ENCODE peak calls at places on chromosomes 5 and 9, in five cellular contexts. One of them, this sample, is unnamed.

GRCh38 chr9:84862786-84863185 is 193.3 kb downstream of the NTRK2 start:
- DNase-seq in fibroblast of mammary gland: peak
- DNase-seq in GM06990: no peak
- DNase-seq in cardiac fibroblast: peak
- DNase-seq in heart left ventricle: no peak
- DNase-seq in this sample: no peak

GRCh38 chr5:88881566-88881965 is 1.4 kb downstream of the MEF2C start:
- DNase-seq in fibroblast of mammary gland: peak
- DNase-seq in GM06990: no peak
- DNase-seq in cardiac fibroblast: peak
- DNase-seq in heart left ventricle: no peak
- DNase-seq in this sample: no peak

GRCh38 chr5:4868140-4868735 is 271.9 kb upstream of the ADAMTS16 start:
- DNase-seq in fibroblast of mammary gland: peak
- DNase-seq in GM06990: no peak
- DNase-seq in cardiac fibroblast: peak
- DNase-seq in heart left ventricle: peak
- DNase-seq in this sample: no peak

GRCh38 chr5:100464418-100464817 is 70.8 kb upstream of the FAM174A start:
- DNase-seq in fibroblast of mammary gland: peak
- DNase-seq in GM06990: no peak
- DNase-seq in cardiac fibroblast: peak
- DNase-seq in heart left ventricle: no peak
- DNase-seq in this sample: no peak

GRCh38 chr9:81318571-81318970 is 370.8 kb downstream of the TLE1 start:
- DNase-seq in fibroblast of mammary gland: peak
- DNase-seq in GM06990: no peak
- DNase-seq in cardiac fibroblast: peak
- DNase-seq in heart left ventricle: no peak
- DNase-seq in this sample: no peak

GRCh38 chr9:33014665-33015014 is 10.4 kb upstream of the DNAJA1 start:
- DNase-seq in fibroblast of mammary gland: no peak
- DNase-seq in GM06990: no peak
- DNase-seq in cardiac fibroblast: no peak
- DNase-seq in heart left ventricle: no peak
- DNase-seq in this sample: no peak

GRCh38 chr5:155915626-155916025 is 411.3 kb upstream of the SGCD start:
- DNase-seq in fibroblast of mammary gland: no peak
- DNase-seq in GM06990: no peak
- DNase-seq in cardiac fibroblast: no peak
- DNase-seq in heart left ventricle: no peak
- DNase-seq in this sample: no peak

GRCh38 chr9:100472268-100472667 is 681 bp upstream of the TMEFF1 start:
- DNase-seq in fibroblast of mammary gland: no peak
- DNase-seq in GM06990: no peak
- DNase-seq in cardiac fibroblast: no peak
- DNase-seq in heart left ventricle: no peak
- DNase-seq in this sample: no peak

GRCh38 chr5:125140220-125140619 is 393.8 kb upstream of the ZNF608 start:
- DNase-seq in fibroblast of mammary gland: no peak
- DNase-seq in GM06990: no peak
- DNase-seq in cardiac fibroblast: no peak
- DNase-seq in heart left ventricle: no peak
- DNase-seq in this sample: no peak

GRCh38 chr9:133995012-133995896 is 3.1 kb upstream of the VAV2 start:
- DNase-seq in fibroblast of mammary gland: no peak
- DNase-seq in GM06990: no peak
- DNase-seq in cardiac fibroblast: no peak
- DNase-seq in heart left ventricle: no peak
- DNase-seq in this sample: no peak

GRCh38 chr5:140358738-140359310 is 1.2 kb upstream of the SLC4A9 start:
- DNase-seq in fibroblast of mammary gland: peak
- DNase-seq in GM06990: no peak
- DNase-seq in cardiac fibroblast: peak
- DNase-seq in heart left ventricle: no peak
- DNase-seq in this sample: no peak

GRCh38 chr5:84383816-84384603 is 670 bp downstream of the EDIL3 start:
- DNase-seq in fibroblast of mammary gland: peak
- DNase-seq in GM06990: peak
- DNase-seq in cardiac fibroblast: peak
- DNase-seq in heart left ventricle: peak
- DNase-seq in this sample: no peak

GRCh38 chr5:93503598-93504067 is 77.4 kb downstream of the NR2F1-AS1 start:
- DNase-seq in fibroblast of mammary gland: peak
- DNase-seq in GM06990: no peak
- DNase-seq in cardiac fibroblast: peak
- DNase-seq in heart left ventricle: no peak
- DNase-seq in this sample: no peak

GRCh38 chr5:62779010-62779422 is 200.4 kb downstream of the LRRC70 start:
- DNase-seq in fibroblast of mammary gland: peak
- DNase-seq in GM06990: no peak
- DNase-seq in cardiac fibroblast: peak
- DNase-seq in heart left ventricle: no peak
- DNase-seq in this sample: no peak

GRCh38 chr5:37189355-37189754 is 59.8 kb downstream of the CPLANE1 start:
- DNase-seq in fibroblast of mammary gland: peak
- DNase-seq in GM06990: no peak
- DNase-seq in cardiac fibroblast: no peak
- DNase-seq in heart left ventricle: no peak
- DNase-seq in this sample: no peak

GRCh38 chr9:5509573-5509972 is 758 bp upstream of the PDCD1LG2 start:
- DNase-seq in fibroblast of mammary gland: peak
- DNase-seq in GM06990: no peak
- DNase-seq in cardiac fibroblast: peak
- DNase-seq in heart left ventricle: no peak
- DNase-seq in this sample: no peak

GRCh38 chr9:7790819-7791182 is 8.8 kb downstream of the DMAC1 start:
- DNase-seq in fibroblast of mammary gland: no peak
- DNase-seq in GM06990: no peak
- DNase-seq in cardiac fibroblast: no peak
- DNase-seq in heart left ventricle: no peak
- DNase-seq in this sample: no peak

GRCh38 chr9:91036826-91037510 is 235.3 kb downstream of the SYK start:
- DNase-seq in fibroblast of mammary gland: peak
- DNase-seq in GM06990: peak
- DNase-seq in cardiac fibroblast: peak
- DNase-seq in heart left ventricle: peak
- DNase-seq in this sample: no peak

GRCh38 chr9:126511426-126511825 is 102.3 kb upstream of the LMX1B start:
- DNase-seq in fibroblast of mammary gland: no peak
- DNase-seq in GM06990: no peak
- DNase-seq in cardiac fibroblast: no peak
- DNase-seq in heart left ventricle: no peak
- DNase-seq in this sample: no peak

GRCh38 chr5:110817437-110817836 is 78.6 kb downstream of the SLC25A46 start:
- DNase-seq in fibroblast of mammary gland: peak
- DNase-seq in GM06990: no peak
- DNase-seq in cardiac fibroblast: peak
- DNase-seq in heart left ventricle: no peak
- DNase-seq in this sample: no peak

GRCh38 chr5:58979090-58979489 is 396.2 kb downstream of the RAB3C start:
- DNase-seq in fibroblast of mammary gland: no peak
- DNase-seq in GM06990: no peak
- DNase-seq in cardiac fibroblast: no peak
- DNase-seq in heart left ventricle: no peak
- DNase-seq in this sample: no peak

GRCh38 chr9:133234577-133235322 is 25.7 kb upstream of the OBP2B start:
- DNase-seq in fibroblast of mammary gland: no peak
- DNase-seq in GM06990: no peak
- DNase-seq in cardiac fibroblast: no peak
- DNase-seq in heart left ventricle: no peak
- DNase-seq in this sample: no peak

GRCh38 chr5:150283904-150284303 is 5.7 kb downstream of the CAMK2A start:
- DNase-seq in fibroblast of mammary gland: no peak
- DNase-seq in GM06990: no peak
- DNase-seq in cardiac fibroblast: no peak
- DNase-seq in heart left ventricle: no peak
- DNase-seq in this sample: no peak

GRCh38 chr5:57745676-57746075 is 263.1 kb upstream of the ACTBL2 start:
- DNase-seq in fibroblast of mammary gland: no peak
- DNase-seq in GM06990: no peak
- DNase-seq in cardiac fibroblast: no peak
- DNase-seq in heart left ventricle: no peak
- DNase-seq in this sample: no peak

GRCh38 chr9:120477534-120478001 is 102.4 kb downstream of the CDK5RAP2 start:
- DNase-seq in fibroblast of mammary gland: peak
- DNase-seq in GM06990: no peak
- DNase-seq in cardiac fibroblast: peak
- DNase-seq in heart left ventricle: peak
- DNase-seq in this sample: no peak

GRCh38 chr9:15509931-15510788 is 610 bp downstream of the PSIP1 start:
- DNase-seq in fibroblast of mammary gland: peak
- DNase-seq in GM06990: peak
- DNase-seq in cardiac fibroblast: peak
- DNase-seq in heart left ventricle: peak
- DNase-seq in this sample: no peak

GRCh38 chr5:43320846-43321245 is 7.6 kb upstream of the HMGCS1 start:
- DNase-seq in fibroblast of mammary gland: no peak
- DNase-seq in GM06990: no peak
- DNase-seq in cardiac fibroblast: no peak
- DNase-seq in heart left ventricle: no peak
- DNase-seq in this sample: no peak

GRCh38 chr9:15834541-15834940 is 281.7 kb downstream of the CCDC171 start:
- DNase-seq in fibroblast of mammary gland: peak
- DNase-seq in GM06990: no peak
- DNase-seq in cardiac fibroblast: peak
- DNase-seq in heart left ventricle: no peak
- DNase-seq in this sample: no peak

GRCh38 chr9:86598411-86599239 is 244.4 kb upstream of the TUT7 start:
- DNase-seq in fibroblast of mammary gland: peak
- DNase-seq in GM06990: no peak
- DNase-seq in cardiac fibroblast: no peak
- DNase-seq in heart left ventricle: no peak
- DNase-seq in this sample: no peak

GRCh38 chr9:137294684-137295312 is 7.3 kb downstream of the NRARP start:
- DNase-seq in fibroblast of mammary gland: peak
- DNase-seq in GM06990: no peak
- DNase-seq in cardiac fibroblast: peak
- DNase-seq in heart left ventricle: peak
- DNase-seq in this sample: no peak
- TF ChIP-seq CTCF in fibroblast of mammary gland: peak
- TF ChIP-seq CTCF in GM06990: peak
- TF ChIP-seq CTCF in cardiac fibroblast: no peak
- TF ChIP-seq CTCF in heart left ventricle: peak
- TF ChIP-seq CTCF in this sample: peak

GRCh38 chr5:95081500-95082355 is 203.2 kb downstream of the MCTP1 start:
- DNase-seq in fibroblast of mammary gland: peak
- DNase-seq in GM06990: peak
- DNase-seq in cardiac fibroblast: peak
- DNase-seq in heart left ventricle: peak
- DNase-seq in this sample: peak
- TF ChIP-seq CTCF in fibroblast of mammary gland: no peak
- TF ChIP-seq CTCF in GM06990: no peak
- TF ChIP-seq CTCF in cardiac fibroblast: no peak
- TF ChIP-seq CTCF in heart left ventricle: no peak
- TF ChIP-seq CTCF in this sample: no peak

GRCh38 chr9:97853844-97854695 is 1.0 kb downstream of the FOXE1 start:
- DNase-seq in fibroblast of mammary gland: peak
- DNase-seq in GM06990: peak
- DNase-seq in cardiac fibroblast: peak
- DNase-seq in heart left ventricle: no peak
- DNase-seq in this sample: no peak
- TF ChIP-seq CTCF in fibroblast of mammary gland: no peak
- TF ChIP-seq CTCF in GM06990: peak
- TF ChIP-seq CTCF in cardiac fibroblast: no peak
- TF ChIP-seq CTCF in heart left ventricle: peak
- TF ChIP-seq CTCF in this sample: peak

GRCh38 chr5:2989517-2989916 is 238.0 kb upstream of the IRX2 start:
- DNase-seq in fibroblast of mammary gland: no peak
- DNase-seq in GM06990: no peak
- DNase-seq in cardiac fibroblast: no peak
- DNase-seq in heart left ventricle: no peak
- DNase-seq in this sample: no peak
- TF ChIP-seq CTCF in fibroblast of mammary gland: no peak
- TF ChIP-seq CTCF in GM06990: no peak
- TF ChIP-seq CTCF in cardiac fibroblast: no peak
- TF ChIP-seq CTCF in heart left ventricle: no peak
- TF ChIP-seq CTCF in this sample: no peak

DNA sequence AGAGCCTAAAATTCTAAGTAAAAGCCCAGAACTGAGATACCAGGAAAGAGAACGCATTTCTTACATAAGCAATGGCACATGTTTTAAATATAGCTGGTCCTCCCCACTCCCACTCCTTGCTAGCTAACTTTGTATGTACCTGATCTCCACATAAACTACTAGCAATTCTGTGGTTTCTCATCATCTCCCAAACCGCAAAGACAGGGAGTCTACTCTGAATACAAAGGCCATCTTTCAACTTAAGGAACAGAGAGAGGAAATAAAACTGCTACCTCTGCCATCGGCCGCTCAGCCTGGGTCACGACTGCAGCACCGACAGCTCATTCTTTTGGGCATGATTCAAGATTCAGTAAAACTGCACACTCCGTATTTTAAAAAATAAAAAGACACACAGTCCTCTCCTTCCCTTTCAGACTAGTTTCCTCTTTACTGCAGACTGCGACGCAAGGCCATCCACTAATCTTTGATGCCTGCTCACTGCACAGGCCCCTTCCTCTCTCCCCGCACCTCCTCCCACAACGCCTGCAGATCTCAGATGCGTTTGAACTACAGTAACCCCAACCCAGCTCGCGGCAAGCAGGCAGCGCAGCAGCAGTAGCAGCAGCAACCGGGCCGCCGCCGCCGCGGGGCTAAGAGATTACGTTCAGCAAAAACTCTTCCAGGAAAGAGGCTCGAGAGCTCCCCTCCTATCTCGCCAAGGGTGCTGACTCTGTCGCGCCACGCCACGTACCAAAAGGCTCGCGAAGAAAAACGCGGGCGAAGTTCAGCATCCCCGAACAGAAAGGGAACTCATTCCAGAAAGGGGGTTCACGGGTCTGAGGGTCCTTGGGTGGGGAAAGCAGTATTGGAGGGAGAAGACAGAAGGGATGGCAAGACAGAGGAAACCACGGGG is 1.5 kb downstream of the RNF145 start:
- DNase-seq in fibroblast of mammary gland: peak
- DNase-seq in GM06990: peak
- DNase-seq in cardiac fibroblast: peak
- DNase-seq in heart left ventricle: peak
- DNase-seq in this sample: peak
- TF ChIP-seq CTCF in fibroblast of mammary gland: no peak
- TF ChIP-seq CTCF in GM06990: no peak
- TF ChIP-seq CTCF in cardiac fibroblast: no peak
- TF ChIP-seq CTCF in heart left ventricle: no peak
- TF ChIP-seq CTCF in this sample: no peak

DNA sequence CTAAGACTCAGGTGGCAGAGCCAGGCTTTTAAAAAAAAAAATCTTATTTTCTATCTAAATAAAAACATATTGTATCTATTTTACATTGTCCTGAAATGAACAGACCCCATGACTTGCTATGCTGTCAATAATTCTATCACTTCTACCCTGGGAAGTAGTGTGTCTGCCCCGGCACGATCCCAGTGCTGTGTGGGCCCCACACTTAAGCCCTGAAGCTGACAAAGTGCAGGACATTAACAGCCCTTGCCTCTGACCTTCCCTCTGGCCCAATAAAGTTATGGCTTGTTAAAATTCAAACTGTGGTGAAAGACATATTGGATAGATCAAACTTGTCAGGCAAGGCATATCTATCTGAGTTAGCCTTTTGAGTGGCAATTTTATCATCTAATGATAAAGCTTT is 229.2 kb downstream of the SPOCK1 start:
- DNase-seq in fibroblast of mammary gland: no peak
- DNase-seq in GM06990: no peak
- DNase-seq in cardiac fibroblast: no peak
- DNase-seq in heart left ventricle: no peak
- DNase-seq in this sample: no peak
- TF ChIP-seq CTCF in fibroblast of mammary gland: no peak
- TF ChIP-seq CTCF in GM06990: no peak
- TF ChIP-seq CTCF in cardiac fibroblast: no peak
- TF ChIP-seq CTCF in heart left ventricle: no peak
- TF ChIP-seq CTCF in this sample: no peak

This sample was measured in GM12864.